ENCODE peak calls at places on chromosomes 3 and 15, in ten cellular contexts. One of them, this sample, is unnamed.
A peak's percentile ranks its signal among the peaks of the same experiment; 100 is the strongest.

GRCh38 chr3:36219398-36219797 is 160.9 kb upstream of the STAC start:
- DNase-seq in stimulated activated CD4-positive, alpha-beta T cell treated with anti-CD3 and anti-CD28 coated beads, TNF-alpha, amount 100 ng/mL, for 4 hours: no peak
- DNase-seq in GM19239: no peak
- DNase-seq in activated naive CD4-positive, alpha-beta T cell: no peak
- DNase-seq in T-helper 2 cell: no peak
- DNase-seq in LNCaP clone FGC: no peak
- DNase-seq in GM06990: no peak
- DNase-seq in nephron progenitor cell: no peak
- DNase-seq in NCI-H524 treated with DMSO at 0.1 percent for 48 hours: no peak
- DNase-seq in mesendoderm: no peak
- DNase-seq in this sample: no peak

GRCh38 chr15:33068007-33068441 is 126.5 kb downstream of the FMN1 start:
- DNase-seq in stimulated activated CD4-positive, alpha-beta T cell treated with anti-CD3 and anti-CD28 coated beads, TNF-alpha, amount 100 ng/mL, for 4 hours: no peak
- DNase-seq in GM19239: peak; percentile 6
- DNase-seq in activated naive CD4-positive, alpha-beta T cell: no peak
- DNase-seq in T-helper 2 cell: no peak
- DNase-seq in LNCaP clone FGC: no peak
- DNase-seq in GM06990: no peak
- DNase-seq in nephron progenitor cell: peak; percentile 20
- DNase-seq in NCI-H524 treated with DMSO at 0.1 percent for 48 hours: no peak
- DNase-seq in mesendoderm: peak; percentile 79
- DNase-seq in this sample: no peak

GRCh38 chr3:109184726-109185125 is 48.2 kb downstream of the C3orf85 start:
- DNase-seq in stimulated activated CD4-positive, alpha-beta T cell treated with anti-CD3 and anti-CD28 coated beads, TNF-alpha, amount 100 ng/mL, for 4 hours: no peak
- DNase-seq in GM19239: no peak
- DNase-seq in activated naive CD4-positive, alpha-beta T cell: no peak
- DNase-seq in T-helper 2 cell: no peak
- DNase-seq in LNCaP clone FGC: no peak
- DNase-seq in GM06990: no peak
- DNase-seq in nephron progenitor cell: no peak
- DNase-seq in NCI-H524 treated with DMSO at 0.1 percent for 48 hours: no peak
- DNase-seq in mesendoderm: no peak
- DNase-seq in this sample: no peak

GRCh38 chr3:170038434-170039110 is 777 bp downstream of the GPR160 start:
- DNase-seq in stimulated activated CD4-positive, alpha-beta T cell treated with anti-CD3 and anti-CD28 coated beads, TNF-alpha, amount 100 ng/mL, for 4 hours: no peak
- DNase-seq in GM19239: peak; percentile 7
- DNase-seq in activated naive CD4-positive, alpha-beta T cell: peak; percentile 9
- DNase-seq in T-helper 2 cell: peak; percentile 3
- DNase-seq in LNCaP clone FGC: no peak
- DNase-seq in GM06990: peak; percentile 64
- DNase-seq in nephron progenitor cell: peak; percentile 42
- DNase-seq in NCI-H524 treated with DMSO at 0.1 percent for 48 hours: no peak
- DNase-seq in mesendoderm: peak; percentile 61
- DNase-seq in this sample: peak; percentile 44

GRCh38 chr3:196517142-196517808 is 2.1 kb upstream of the SMCO1 start:
- DNase-seq in stimulated activated CD4-positive, alpha-beta T cell treated with anti-CD3 and anti-CD28 coated beads, TNF-alpha, amount 100 ng/mL, for 4 hours: no peak
- DNase-seq in GM19239: no peak
- DNase-seq in activated naive CD4-positive, alpha-beta T cell: no peak
- DNase-seq in T-helper 2 cell: no peak
- DNase-seq in LNCaP clone FGC: no peak
- DNase-seq in GM06990: no peak
- DNase-seq in nephron progenitor cell: no peak
- DNase-seq in NCI-H524 treated with DMSO at 0.1 percent for 48 hours: no peak
- DNase-seq in mesendoderm: no peak
- DNase-seq in this sample: no peak

GRCh38 chr3:197186887-197187588 is 111.4 kb downstream of the DLG1 start:
- DNase-seq in stimulated activated CD4-positive, alpha-beta T cell treated with anti-CD3 and anti-CD28 coated beads, TNF-alpha, amount 100 ng/mL, for 4 hours: no peak
- DNase-seq in GM19239: peak; percentile 9
- DNase-seq in activated naive CD4-positive, alpha-beta T cell: no peak
- DNase-seq in T-helper 2 cell: peak; percentile 8
- DNase-seq in LNCaP clone FGC: peak; percentile 64
- DNase-seq in GM06990: peak; percentile 13
- DNase-seq in nephron progenitor cell: no peak
- DNase-seq in NCI-H524 treated with DMSO at 0.1 percent for 48 hours: peak; percentile 4
- DNase-seq in mesendoderm: peak; percentile 73
- DNase-seq in this sample: peak; percentile 40

GRCh38 chr3:60574046-60574769 is 677.0 kb downstream of the FHIT start:
- DNase-seq in stimulated activated CD4-positive, alpha-beta T cell treated with anti-CD3 and anti-CD28 coated beads, TNF-alpha, amount 100 ng/mL, for 4 hours: no peak
- DNase-seq in GM19239: no peak
- DNase-seq in activated naive CD4-positive, alpha-beta T cell: no peak
- DNase-seq in T-helper 2 cell: no peak
- DNase-seq in LNCaP clone FGC: no peak
- DNase-seq in GM06990: no peak
- DNase-seq in nephron progenitor cell: no peak
- DNase-seq in NCI-H524 treated with DMSO at 0.1 percent for 48 hours: no peak
- DNase-seq in mesendoderm: no peak
- DNase-seq in this sample: no peak

GRCh38 chr3:113736548-113737089 is 9.4 kb downstream of the NAA50 start:
- DNase-seq in stimulated activated CD4-positive, alpha-beta T cell treated with anti-CD3 and anti-CD28 coated beads, TNF-alpha, amount 100 ng/mL, for 4 hours: no peak
- DNase-seq in GM19239: no peak
- DNase-seq in activated naive CD4-positive, alpha-beta T cell: no peak
- DNase-seq in T-helper 2 cell: peak; percentile 49
- DNase-seq in LNCaP clone FGC: no peak
- DNase-seq in GM06990: peak; percentile 46
- DNase-seq in nephron progenitor cell: no peak
- DNase-seq in NCI-H524 treated with DMSO at 0.1 percent for 48 hours: peak; percentile 19
- DNase-seq in mesendoderm: peak; percentile 79
- DNase-seq in this sample: peak; percentile 40

GRCh38 chr15:101482526-101483371 is 6.8 kb downstream of the PCSK6 start:
- DNase-seq in stimulated activated CD4-positive, alpha-beta T cell treated with anti-CD3 and anti-CD28 coated beads, TNF-alpha, amount 100 ng/mL, for 4 hours: no peak
- DNase-seq in GM19239: no peak
- DNase-seq in activated naive CD4-positive, alpha-beta T cell: no peak
- DNase-seq in T-helper 2 cell: no peak
- DNase-seq in LNCaP clone FGC: no peak
- DNase-seq in GM06990: no peak
- DNase-seq in nephron progenitor cell: no peak
- DNase-seq in NCI-H524 treated with DMSO at 0.1 percent for 48 hours: peak; percentile 12
- DNase-seq in mesendoderm: no peak
- DNase-seq in this sample: no peak

GRCh38 chr3:176661432-176661964 is 535.8 kb downstream of the TBL1XR1 start:
- DNase-seq in stimulated activated CD4-positive, alpha-beta T cell treated with anti-CD3 and anti-CD28 coated beads, TNF-alpha, amount 100 ng/mL, for 4 hours: no peak
- DNase-seq in GM19239: no peak
- DNase-seq in activated naive CD4-positive, alpha-beta T cell: no peak
- DNase-seq in T-helper 2 cell: no peak
- DNase-seq in LNCaP clone FGC: no peak
- DNase-seq in GM06990: no peak
- DNase-seq in nephron progenitor cell: no peak
- DNase-seq in NCI-H524 treated with DMSO at 0.1 percent for 48 hours: no peak
- DNase-seq in mesendoderm: no peak
- DNase-seq in this sample: no peak

GRCh38 chr3:146834917-146835316 is 229.8 kb upstream of the PLSCR5 start:
- DNase-seq in stimulated activated CD4-positive, alpha-beta T cell treated with anti-CD3 and anti-CD28 coated beads, TNF-alpha, amount 100 ng/mL, for 4 hours: no peak
- DNase-seq in GM19239: no peak
- DNase-seq in activated naive CD4-positive, alpha-beta T cell: no peak
- DNase-seq in T-helper 2 cell: no peak
- DNase-seq in LNCaP clone FGC: peak; percentile 0
- DNase-seq in GM06990: no peak
- DNase-seq in nephron progenitor cell: no peak
- DNase-seq in NCI-H524 treated with DMSO at 0.1 percent for 48 hours: no peak
- DNase-seq in mesendoderm: no peak
- DNase-seq in this sample: no peak

GRCh38 chr3:70849911-70850699 is 537.7 kb upstream of the MDFIC2 start:
- DNase-seq in stimulated activated CD4-positive, alpha-beta T cell treated with anti-CD3 and anti-CD28 coated beads, TNF-alpha, amount 100 ng/mL, for 4 hours: no peak
- DNase-seq in GM19239: no peak
- DNase-seq in activated naive CD4-positive, alpha-beta T cell: no peak
- DNase-seq in T-helper 2 cell: no peak
- DNase-seq in LNCaP clone FGC: peak; percentile 62
- DNase-seq in GM06990: no peak
- DNase-seq in nephron progenitor cell: no peak
- DNase-seq in NCI-H524 treated with DMSO at 0.1 percent for 48 hours: no peak
- DNase-seq in mesendoderm: peak; percentile 82
- DNase-seq in this sample: no peak

GRCh38 chr15:90851945-90852344 is 16.4 kb upstream of the FURIN start:
- DNase-seq in stimulated activated CD4-positive, alpha-beta T cell treated with anti-CD3 and anti-CD28 coated beads, TNF-alpha, amount 100 ng/mL, for 4 hours: no peak
- DNase-seq in GM19239: no peak
- DNase-seq in activated naive CD4-positive, alpha-beta T cell: no peak
- DNase-seq in T-helper 2 cell: no peak
- DNase-seq in LNCaP clone FGC: no peak
- DNase-seq in GM06990: no peak
- DNase-seq in nephron progenitor cell: no peak
- DNase-seq in NCI-H524 treated with DMSO at 0.1 percent for 48 hours: no peak
- DNase-seq in mesendoderm: no peak
- DNase-seq in this sample: no peak

GRCh38 chr15:89494941-89495637 is 1.3 kb downstream of the RHCG start:
- DNase-seq in stimulated activated CD4-positive, alpha-beta T cell treated with anti-CD3 and anti-CD28 coated beads, TNF-alpha, amount 100 ng/mL, for 4 hours: no peak
- DNase-seq in GM19239: no peak
- DNase-seq in activated naive CD4-positive, alpha-beta T cell: no peak
- DNase-seq in T-helper 2 cell: no peak
- DNase-seq in LNCaP clone FGC: no peak
- DNase-seq in GM06990: no peak
- DNase-seq in nephron progenitor cell: peak; percentile 58
- DNase-seq in NCI-H524 treated with DMSO at 0.1 percent for 48 hours: no peak
- DNase-seq in mesendoderm: peak; percentile 30
- DNase-seq in this sample: peak; percentile 56

GRCh38 chr3:13683772-13684171 is 134.8 kb downstream of the FBLN2 start:
- DNase-seq in stimulated activated CD4-positive, alpha-beta T cell treated with anti-CD3 and anti-CD28 coated beads, TNF-alpha, amount 100 ng/mL, for 4 hours: no peak
- DNase-seq in GM19239: no peak
- DNase-seq in activated naive CD4-positive, alpha-beta T cell: no peak
- DNase-seq in T-helper 2 cell: no peak
- DNase-seq in LNCaP clone FGC: no peak
- DNase-seq in GM06990: no peak
- DNase-seq in nephron progenitor cell: no peak
- DNase-seq in NCI-H524 treated with DMSO at 0.1 percent for 48 hours: no peak
- DNase-seq in mesendoderm: no peak
- DNase-seq in this sample: no peak

GRCh38 chr3:112514527-112515128 is 15.4 kb upstream of the BTLA start:
- DNase-seq in stimulated activated CD4-positive, alpha-beta T cell treated with anti-CD3 and anti-CD28 coated beads, TNF-alpha, amount 100 ng/mL, for 4 hours: no peak
- DNase-seq in GM19239: peak; percentile 32
- DNase-seq in activated naive CD4-positive, alpha-beta T cell: no peak
- DNase-seq in T-helper 2 cell: no peak
- DNase-seq in LNCaP clone FGC: no peak
- DNase-seq in GM06990: peak; percentile 60
- DNase-seq in nephron progenitor cell: no peak
- DNase-seq in NCI-H524 treated with DMSO at 0.1 percent for 48 hours: no peak
- DNase-seq in mesendoderm: no peak
- DNase-seq in this sample: peak; percentile 56

GRCh38 chr3:65107174-65107573 is 419.4 kb upstream of the ADAMTS9 start:
- DNase-seq in stimulated activated CD4-positive, alpha-beta T cell treated with anti-CD3 and anti-CD28 coated beads, TNF-alpha, amount 100 ng/mL, for 4 hours: no peak
- DNase-seq in GM19239: no peak
- DNase-seq in activated naive CD4-positive, alpha-beta T cell: no peak
- DNase-seq in T-helper 2 cell: no peak
- DNase-seq in LNCaP clone FGC: no peak
- DNase-seq in GM06990: no peak
- DNase-seq in nephron progenitor cell: no peak
- DNase-seq in NCI-H524 treated with DMSO at 0.1 percent for 48 hours: no peak
- DNase-seq in mesendoderm: no peak
- DNase-seq in this sample: no peak